ENCODE peak calls at places on chromosomes 5 and 9, in seven cellular contexts. P is SK-N-SH, S is HCT116, K is GM12878, T is H1, C is HepG2, L is K562. Z is an unnamed sample.

GRCh38 chr5:150078802-150079654 is 7.3 kb downstream of the CSF1R start:
- DNase-seq in C (no peak), T (no peak), K (no peak), S (no peak), L (no peak), P (peak; percentile 32), Z (no peak)

GRCh38 chr5:38853753-38854470 is 8.1 kb downstream of the OSMR start:
- DNase-seq in C (no peak), P (no peak), T (no peak), S (peak; percentile 51), K (no peak), L (no peak), Z (peak; percentile 84)

GRCh38 chr5:178279026-178279722 is 46.6 kb upstream of the PHYKPL start:
- DNase-seq in L (no peak), S (no peak), P (no peak), C (no peak), K (no peak), T (no peak), Z (no peak)

GRCh38 chr5:178077751-178078150 is 35.6 kb upstream of the N4BP3 start:
- DNase-seq in C (peak; percentile 15), S (no peak), T (no peak), L (no peak), K (no peak), P (no peak), Z (no peak)

GRCh38 chr9:37968228-37968672 is 64.3 kb upstream of the SLC25A51 start:
- DNase-seq in K (no peak), P (no peak), C (peak; percentile 24), L (peak; percentile 74), T (no peak), S (no peak), Z (no peak)

GRCh38 chr5:73412597-73412988 is 36.0 kb downstream of the FOXD1 start:
- DNase-seq in S (no peak), C (no peak), L (no peak), T (no peak), K (no peak), P (no peak), Z (no peak)

GRCh38 chr5:14628346-14628745 is 36.2 kb upstream of the OTULIN start:
- DNase-seq in K (no peak), T (no peak), P (no peak), L (peak; percentile 57), S (no peak), C (peak; percentile 50), Z (peak; percentile 39)

GRCh38 chr9:114141553-114142548 is 13.5 kb upstream of the COL27A1 start:
- DNase-seq in P (no peak), S (no peak), L (no peak), C (peak; percentile 82), K (no peak), T (no peak), Z (no peak)

GRCh38 chr5:131218392-131218791 is 45.5 kb upstream of the CDC42SE2 start:
- DNase-seq in P (no peak), K (no peak), C (no peak), L (no peak), S (no peak), T (no peak), Z (no peak)

GRCh38 chr5:96572864-96573512 is 89.2 kb upstream of the CAST start:
- DNase-seq in T (no peak), C (no peak), L (no peak), P (no peak), S (no peak), K (no peak), Z (no peak)

GRCh38 chr5:29822499-29822898 is 1371.0 kb upstream of the CDH6 start:
- DNase-seq in T (no peak), K (no peak), L (no peak), C (no peak), S (no peak), P (no peak), Z (no peak)

GRCh38 chr5:178313316-178313715 is 80.7 kb upstream of the PHYKPL start:
- DNase-seq in P (no peak), S (no peak), T (no peak), K (no peak), L (no peak), C (no peak), Z (no peak)

GRCh38 chr9:35811364-35812024 is 568 bp downstream of the SPAG8 start:
- DNase-seq in P (no peak), T (no peak), C (no peak), S (no peak), K (no peak), L (no peak), Z (no peak)

GRCh38 chr9:83154821-83155220 is 91.9 kb upstream of the RASEF start:
- DNase-seq in C (no peak), L (no peak), T (no peak), S (no peak), K (no peak), P (no peak), Z (no peak)

GRCh38 chr5:180739271-180739670 is 587 bp downstream of the OR2Y1 start:
- DNase-seq in P (no peak), S (no peak), L (no peak), K (no peak), T (no peak), C (no peak), Z (no peak)

GRCh38 chr5:38121420-38121819 is 136.9 kb upstream of the EGFLAM start:
- DNase-seq in P (no peak), K (peak; percentile 11), L (no peak), T (no peak), C (no peak), S (no peak), Z (no peak)

GRCh38 chr5:94140300-94140699 is 398.9 kb upstream of the POU5F2 start:
- DNase-seq in T (no peak), L (no peak), S (no peak), K (no peak), P (no peak), C (no peak), Z (no peak)

GRCh38 chr5:113271753-113272454 is 162.9 kb downstream of the TSSK1B start:
- DNase-seq in S (no peak), P (no peak), T (no peak), C (no peak), K (no peak), L (no peak), Z (no peak)

DNA sequence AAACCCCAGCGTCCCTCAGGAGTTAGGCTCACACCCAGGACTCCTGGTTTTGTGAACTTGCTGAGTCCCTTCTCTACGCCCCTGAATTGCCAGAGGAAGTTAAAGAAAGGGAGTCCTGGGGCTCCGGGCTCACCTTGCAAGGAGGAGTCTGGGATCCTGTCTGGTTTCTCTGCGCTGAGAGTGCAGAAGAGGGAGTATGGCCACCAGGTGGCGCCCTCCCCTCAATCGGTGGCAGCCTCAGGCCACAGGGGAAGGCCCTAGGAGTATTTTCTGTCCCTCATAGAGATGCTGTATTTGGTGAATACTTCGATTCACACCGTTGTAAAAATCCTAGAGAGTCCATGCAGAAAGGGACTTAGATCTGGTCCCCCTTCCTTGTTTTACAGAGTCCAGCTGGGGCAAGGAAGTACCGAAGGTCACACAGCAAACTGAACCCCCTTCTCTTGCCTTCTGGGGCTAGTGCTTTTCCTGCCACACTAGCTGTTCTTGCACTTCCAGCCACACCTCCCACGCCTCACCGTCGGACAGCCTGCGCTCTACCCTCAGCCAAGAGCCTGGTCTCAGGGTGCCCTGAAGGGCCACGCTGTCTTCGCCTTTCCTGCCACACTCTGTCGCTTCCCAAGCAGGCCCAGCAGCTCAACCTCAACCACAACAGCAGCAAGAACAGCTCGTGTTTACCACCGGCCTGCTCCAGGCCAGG is 10.2 kb downstream of the HAND1 start:
- DNase-seq in P (peak; percentile 85), C (peak; percentile 31), T (no peak), L (peak; percentile 86), K (peak; percentile 42), S (peak; percentile 47), Z (peak; percentile 83)
- TF ChIP-seq JUND in P (no peak), C (no peak), T (no peak), L (no peak), K (no peak), S (no peak), Z (no peak)

GRCh38 chr9:133513214-133514088 is 11.3 kb downstream of the MYMK start:
- DNase-seq in P (peak; percentile 91), C (no peak), L (peak; percentile 44), T (no peak), S (no peak), K (no peak), Z (no peak)
- TF ChIP-seq JUND in P (no peak), C (no peak), L (no peak), T (no peak), S (no peak), K (no peak), Z (no peak)

GRCh38 chr9:124360277-124360676 is 55.0 kb downstream of the PSMB7 start:
- DNase-seq in C (no peak), S (no peak), K (no peak), P (no peak), L (peak; percentile 37), T (no peak), Z (no peak)

GRCh38 chr9:124358617-124359016 is 56.6 kb downstream of the PSMB7 start:
- DNase-seq in P (no peak), C (no peak), K (no peak), T (no peak), L (no peak), S (no peak), Z (no peak)

GRCh38 chr9:124359841-124360240 is 55.4 kb downstream of the PSMB7 start:
- DNase-seq in K (no peak), T (no peak), S (no peak), L (no peak), C (no peak), P (no peak), Z (no peak)

GRCh38 chr9:124357591-124358361 is 57.5 kb downstream of the PSMB7 start:
- DNase-seq in P (no peak), L (no peak), T (no peak), K (no peak), C (no peak), S (no peak), Z (no peak)

DNA sequence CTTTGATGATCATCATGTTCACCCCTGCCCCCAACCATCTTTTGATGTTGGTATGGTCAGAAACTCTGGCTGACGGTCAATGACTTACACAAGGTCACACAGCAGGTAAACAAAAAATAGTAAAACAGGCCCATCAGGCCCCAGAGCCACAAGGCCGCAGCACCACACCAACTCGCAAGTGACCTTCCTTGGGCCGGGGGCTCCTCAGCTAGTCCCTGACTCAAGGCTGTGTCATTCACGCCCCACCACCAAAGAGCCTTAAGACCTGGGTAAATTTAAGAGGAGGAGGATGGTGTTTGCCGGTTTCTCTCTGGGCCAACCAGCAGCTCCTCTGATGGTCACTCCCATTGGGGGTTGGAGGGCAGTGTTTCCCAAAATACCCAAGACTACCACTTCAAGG is 55.8 kb downstream of the PSMB7 start:
- DNase-seq in P (no peak), C (no peak), K (no peak), L (no peak), T (no peak), S (no peak), Z (no peak)
- TF ChIP-seq JUND in P (no peak), C (no peak), K (no peak), L (no peak), T (no peak), S (no peak), Z (no peak)

GRCh38 chr5:75020016-75020656 is 32.2 kb downstream of the GCNT4 start:
- DNase-seq in L (no peak), K (no peak), C (peak; percentile 48), T (no peak), P (no peak), S (no peak), Z (no peak)
- TF ChIP-seq JUND in L (no peak), K (no peak), C (no peak), T (no peak), P (no peak), S (no peak), Z (no peak)

GRCh38 chr9:110797611-110798010 is 129.0 kb downstream of the MUSK start:
- DNase-seq in S (no peak), P (no peak), K (no peak), T (no peak), L (no peak), C (no peak), Z (peak; percentile 25)
- TF ChIP-seq JUND in S (no peak), P (peak; percentile 48), K (no peak), T (no peak), L (no peak), C (no peak), Z (peak; percentile 69)

Z was measured in T47D.